ENCODE peak calls at places on chromosomes 13 and 19, in six cellular contexts. Y, B, R, W, Z and Q are unnamed samples.

GRCh38 chr19:50489461-50490011 is 12.9 kb upstream of the GARIN5A start:
- DNase-seq in W (no peak), Y (no peak), R (no peak), B (no peak), Z (no peak), Q (no peak)

GRCh38 chr19:48195106-48195830 is 24.8 kb downstream of the ZSWIM9 start:
- DNase-seq in R (no peak), Y (no peak), W (no peak), Z (no peak), B (no peak), Q (no peak)

GRCh38 chr19:48646192-48646911 is 365 bp upstream of the CA11 start:
- DNase-seq in B (peak), W (peak), R (peak), Y (peak), Z (peak), Q (peak)

GRCh38 chr13:99484405-99484981 is 16.8 kb upstream of the TM9SF2 start:
- DNase-seq in R (no peak), B (no peak), Y (no peak), Z (no peak), W (no peak), Q (no peak)

GRCh38 chr19:19510432-19510831 is 4.9 kb downstream of the TSSK6 start:
- DNase-seq in Z (no peak), Y (no peak), B (no peak), W (no peak), R (no peak), Q (no peak)

GRCh38 chr13:49400755-49401659 is 42.9 kb downstream of the CAB39L start:
- DNase-seq in Z (peak), B (no peak), W (no peak), Y (peak), R (no peak), Q (peak)

GRCh38 chr13:28349901-28350654 is 144.8 kb downstream of the FLT1 start:
- DNase-seq in Y (no peak), R (no peak), W (no peak), Z (no peak), B (no peak), Q (no peak)

GRCh38 chr13:22777207-22777606 is 403.6 kb upstream of the SGCG start:
- DNase-seq in Y (no peak), W (no peak), R (no peak), Z (no peak), B (no peak), Q (no peak)

GRCh38 chr19:44636439-44637389 is 7.0 kb upstream of the PVR start:
- DNase-seq in W (no peak), Y (no peak), B (no peak), R (no peak), Z (no peak), Q (no peak)

GRCh38 chr19:3304871-3305423 is 61.4 kb upstream of the NFIC start:
- DNase-seq in B (peak), W (peak), R (peak), Y (peak), Z (peak), Q (peak)

GRCh38 chr13:104382941-104383340 is 1316.7 kb upstream of the SLC10A2 start:
- DNase-seq in B (no peak), W (no peak), Z (no peak), R (no peak), Y (no peak), Q (no peak)

GRCh38 chr13:108087813-108088212 is 127.5 kb downstream of the LIG4 start:
- DNase-seq in R (no peak), B (no peak), Z (no peak), W (no peak), Y (no peak), Q (no peak)

GRCh38 chr13:79722885-79723445 is 242.0 kb downstream of the NDFIP2 start:
- DNase-seq in W (no peak), B (no peak), Y (no peak), Z (no peak), R (no peak), Q (no peak)